ENCODE peak calls at places on chromosomes 13 and 19, in eight cellular contexts. S is NCI-H1092 treated with DMSO at 0.1 percent for 48 hours; F is NB4; I is progenitor cell of endocrine pancreas; D is H7; Z is NCI-H1930; B is naive thymus-derived CD4-positive, alpha-beta T cell; U is Panc1. G is an unnamed sample.

GRCh38 chr13:46554971-46555370 is 2.0 kb downstream of the LRCH1 start:
- DNase-seq in D (no peak), U (no peak), S (no peak), I (no peak), B (no peak), Z (no peak), F (no peak), G (no peak)

GRCh38 chr19:1133471-1133929 is 29.7 kb downstream of the GPX4 start:
- DNase-seq in F (peak; percentile 57), I (no peak), Z (no peak), B (peak; percentile 47), S (no peak), D (peak; percentile 97), U (no peak), G (peak; percentile 74)

GRCh38 chr13:111531505-111531904 is 211.1 kb downstream of the TEX29 start:
- DNase-seq in F (peak; percentile 52), U (no peak), D (no peak), B (no peak), Z (peak; percentile 29), S (peak; percentile 89), I (no peak), G (no peak)

GRCh38 chr19:36213793-36214387 is 575 bp downstream of the ZNF565 start:
- DNase-seq in Z (no peak), I (no peak), B (peak; percentile 5), S (no peak), U (no peak), F (no peak), D (no peak), G (no peak)

GRCh38 chr19:7654401-7654800 is 14.4 kb upstream of the RETN start:
- DNase-seq in F (no peak), S (no peak), B (no peak), U (no peak), I (no peak), Z (no peak), D (no peak), G (no peak)

GRCh38 chr13:106474906-106475305 is 60.6 kb downstream of the EFNB2 start:
- DNase-seq in B (no peak), S (no peak), F (no peak), D (no peak), I (no peak), U (no peak), Z (no peak), G (no peak)

GRCh38 chr13:42592915-42593718 is 19.2 kb downstream of the TNFSF11 start:
- DNase-seq in I (no peak), B (no peak), S (no peak), D (peak; percentile 48), U (no peak), F (no peak), Z (no peak), G (no peak)

GRCh38 chr13:41931337-41931736 is 29.6 kb downstream of the VWA8 start:
- DNase-seq in D (no peak), Z (no peak), U (no peak), F (no peak), B (no peak), I (no peak), S (no peak), G (no peak)

GRCh38 chr19:34990578-34991192 is 9.4 kb upstream of the GRAMD1A start:
- DNase-seq in F (no peak), S (no peak), B (no peak), D (no peak), Z (no peak), I (no peak), U (no peak), G (no peak)

GRCh38 chr13:37534181-37534580 is 64.4 kb downstream of the POSTN start:
- DNase-seq in D (no peak), I (no peak), B (no peak), S (no peak), U (no peak), Z (no peak), F (no peak), G (no peak)

GRCh38 chr13:40664100-40665060 is 2.1 kb downstream of the FOXO1 start:
- DNase-seq in B (peak; percentile 63), S (no peak), U (no peak), Z (no peak), D (peak; percentile 68), I (peak; percentile 37), F (peak; percentile 64), G (peak; percentile 55)

GRCh38 chr13:32045963-32046785 is 14.6 kb downstream of the FRY start:
- DNase-seq in U (no peak), F (peak; percentile 90), I (no peak), D (no peak), S (peak; percentile 21), B (peak; percentile 44), Z (no peak), G (no peak)

GRCh38 chr19:3224346-3225325 is at the start of gene CELF5:
- DNase-seq in U (no peak), I (peak; percentile 52), S (peak; percentile 21), Z (peak; percentile 32), B (no peak), D (peak; percentile 99), F (peak; percentile 33), G (peak; percentile 69)

GRCh38 chr13:71866173-71867091 is 572 bp downstream of the DACH1 start:
- DNase-seq in S (peak; percentile 61), U (no peak), Z (no peak), I (peak; percentile 42), B (peak; percentile 4), D (peak; percentile 42), F (peak; percentile 69), G (peak; percentile 5)

GRCh38 chr19:39308531-39309304 is 11.9 kb downstream of the LRFN1 start:
- DNase-seq in B (no peak), Z (peak; percentile 36), S (no peak), D (peak; percentile 93), U (no peak), I (no peak), F (no peak), G (no peak)